ENCODE peak calls at places on chromosomes 5 and 9, in ten cellular contexts. B is tibial artery; Y is stimulated activated CD8-positive, alpha-beta memory T cell treated with anti-CD3 and anti-CD28 coated beads, Interleukin-4, amount 100 ng/mL, for 4 hours; C is endothelial cell; P is activated CD8-positive, alpha-beta T cell treated with anti-CD3 and anti-CD28 coated beads for 36 hours; G is NCI-H1105; I is NCI-H345; V is HT1080; N is LHCN-M2; J is AG08395. H is an unnamed sample.

GRCh38 chr9:95504053-95504963 is 12.5 kb downstream of the PTCH1 start:
- DNase-seq in B (peak), Y (no peak), C (peak), P (no peak), G (no peak), I (peak), V (peak), N (peak), J (no peak), H (peak)

GRCh38 chr5:109200221-109200620 is 209.6 kb downstream of the PJA2 start:
- DNase-seq in B (no peak), Y (no peak), C (no peak), P (no peak), G (no peak), I (no peak), V (no peak), N (no peak), J (no peak), H (no peak)

GRCh38 chr9:69502671-69503301 is 169.4 kb downstream of the APBA1 start:
- DNase-seq in B (no peak), Y (no peak), C (no peak), P (no peak), G (no peak), I (peak), V (peak), N (peak), J (peak), H (peak)

GRCh38 chr5:141657937-141658545 is 6.8 kb upstream of the FCHSD1 start:
- DNase-seq in B (no peak), Y (no peak), C (no peak), P (peak), G (no peak), I (no peak), V (peak), N (peak), J (peak), H (peak)

GRCh38 chr5:177601126-177601525 is 1.2 kb downstream of the B4GALT7 start:
- DNase-seq in B (no peak), Y (no peak), C (no peak), P (no peak), G (no peak), I (no peak), V (no peak), N (no peak), J (no peak), H (no peak)

GRCh38 chr5:78016831-78017529 is 240.8 kb upstream of the TBCA start:
- DNase-seq in B (no peak), Y (no peak), C (no peak), P (no peak), G (peak), I (peak), V (no peak), N (no peak), J (no peak), H (no peak)

GRCh38 chr9:14452539-14452938 is 138.6 kb upstream of the NFIB start:
- DNase-seq in B (no peak), Y (no peak), C (no peak), P (no peak), G (no peak), I (no peak), V (no peak), N (no peak), J (no peak), H (peak)

GRCh38 chr5:140806834-140807775 is at the start of gene PCDHA4:
- DNase-seq in B (no peak), Y (no peak), C (peak), P (peak), G (no peak), I (no peak), V (peak), N (peak), J (no peak), H (no peak)

GRCh38 chr5:137751869-137752491 is 2.2 kb downstream of the HNRNPA0 start:
- DNase-seq in B (peak), Y (no peak), C (peak), P (peak), G (peak), I (peak), V (peak), N (peak), J (peak), H (peak)

GRCh38 chr5:61766141-61766540 is 434.1 kb downstream of the ZSWIM6 start:
- DNase-seq in B (no peak), Y (no peak), C (no peak), P (no peak), G (no peak), I (no peak), V (no peak), N (no peak), J (no peak), H (no peak)

GRCh38 chr5:64939772-64940510 is 171.2 kb downstream of the CWC27 start:
- DNase-seq in B (peak), Y (no peak), C (no peak), P (no peak), G (no peak), I (no peak), V (no peak), N (no peak), J (no peak), H (peak)

GRCh38 chr5:64612349-64612961 is 77.8 kb upstream of the SHISAL2B start:
- DNase-seq in B (peak), Y (no peak), C (peak), P (peak), G (peak), I (peak), V (peak), N (peak), J (peak), H (peak)

GRCh38 chr5:42851441-42851840 is 39.7 kb upstream of the SELENOP start:
- DNase-seq in B (no peak), Y (no peak), C (no peak), P (no peak), G (no peak), I (no peak), V (no peak), N (peak), J (no peak), H (peak)

GRCh38 chr5:151740336-151740942 is 18.0 kb downstream of the ATOX1 start:
- DNase-seq in B (peak), Y (no peak), C (peak), P (peak), G (peak), I (peak), V (peak), N (peak), J (peak), H (peak)

GRCh38 chr5:169991115-169991514 is 10.8 kb upstream of the INSYN2B start:
- DNase-seq in B (no peak), Y (no peak), C (no peak), P (no peak), G (no peak), I (no peak), V (no peak), N (no peak), J (no peak), H (no peak)

GRCh38 chr5:130720355-130720754 is 444.7 kb downstream of the HINT1 start:
- DNase-seq in B (no peak), Y (no peak), C (no peak), P (no peak), G (no peak), I (no peak), V (peak), N (peak), J (peak), H (peak)

GRCh38 chr9:15606667-15607472 is 54.0 kb downstream of the CCDC171 start:
- DNase-seq in B (no peak), Y (no peak), C (peak), P (peak), G (peak), I (peak), V (peak), N (peak), J (peak), H (peak)

GRCh38 chr5:142445266-142445665 is 120.4 kb upstream of the SPRY4 start:
- DNase-seq in B (no peak), Y (no peak), C (no peak), P (no peak), G (no peak), I (no peak), V (peak), N (no peak), J (no peak), H (peak)

GRCh38 chr9:72155282-72155677 is 6.0 kb downstream of the GDA start:
- DNase-seq in B (no peak), Y (no peak), C (no peak), P (no peak), G (no peak), I (no peak), V (no peak), N (no peak), J (no peak), H (no peak)